ENCODE peak calls at places on chromosomes 1 and 21, in six cellular contexts. L, G, A, R, Y and F are unnamed samples. For H3K36me3, the result is how much of the 10 kb centered on the place peaks cover.

GRCh38 chr1:173405758-173406344 is 71.3 kb upstream of the PRDX6 start:
- DNase-seq in A (no peak), L (no peak), G (no peak), Y (peak), R (no peak), F (no peak)

GRCh38 chr1:111032295-111032897 is 68.7 kb upstream of the LRIF1 start:
- DNase-seq in R (no peak), G (peak), A (peak), Y (peak), L (no peak), F (peak)

GRCh38 chr1:87226341-87226760 is 102.3 kb upstream of the LMO4 start:
- DNase-seq in R (peak), L (peak), G (peak), A (peak), Y (peak), F (peak)

GRCh38 chr1:212259693-212260480 is 25.3 kb upstream of the PPP2R5A start:
- DNase-seq in L (no peak), G (no peak), Y (no peak), A (no peak), R (no peak), F (no peak)

GRCh38 chr1:2523891-2524609 is 2.3 kb downstream of the PANK4 start:
- DNase-seq in L (no peak), A (no peak), G (no peak), Y (no peak), R (no peak), F (no peak)

GRCh38 chr1:40344597-40344996 is 27.5 kb upstream of the COL9A2 start:
- DNase-seq in G (no peak), Y (peak), A (no peak), R (peak), L (peak), F (peak)

GRCh38 chr1:66333463-66334232 is 200.3 kb upstream of the SGIP1 start:
- DNase-seq in L (peak), Y (no peak), A (no peak), G (peak), R (no peak), F (no peak)

GRCh38 chr1:39753132-39754025 is 14.7 kb downstream of the PPIE start:
- DNase-seq in Y (no peak), R (no peak), G (no peak), L (no peak), A (no peak), F (no peak)

GRCh38 chr1:159947942-159948341 is 2.5 kb upstream of the IGSF9 start:
- DNase-seq in G (no peak), Y (no peak), R (no peak), A (no peak), L (no peak), F (no peak)

GRCh38 chr1:64861611-64862010 is 104.7 kb downstream of the JAK1 start:
- DNase-seq in R (no peak), L (no peak), Y (peak), G (no peak), A (peak), F (no peak)

GRCh38 chr1:184485731-184486723 is 99.2 kb downstream of the C1orf21 start:
- DNase-seq in A (no peak), G (no peak), R (no peak), Y (no peak), L (no peak), F (no peak)

GRCh38 chr1:231318015-231318355 is 19.7 kb downstream of the EXOC8 start:
- DNase-seq in A (no peak), L (no peak), R (no peak), G (no peak), Y (no peak), F (no peak)

GRCh38 chr1:62337535-62337784 is 18.2 kb upstream of the KANK4 start:
- DNase-seq in G (no peak), Y (no peak), A (no peak), R (no peak), L (no peak), F (no peak)

GRCh38 chr1:62335656-62336055 is 16.4 kb upstream of the KANK4 start:
- DNase-seq in A (no peak), Y (no peak), R (no peak), G (no peak), L (no peak), F (no peak)

GRCh38 chr1:62336638-62337534 is 17.7 kb upstream of the KANK4 start:
- DNase-seq in Y (no peak), A (peak), L (no peak), R (no peak), G (no peak), F (no peak)

GRCh38 chr1:62341120-62341519 is 21.9 kb upstream of the KANK4 start:
- DNase-seq in G (no peak), L (no peak), A (no peak), R (no peak), Y (no peak), F (no peak)

GRCh38 chr1:62337785-62338631 is 18.8 kb upstream of the KANK4 start:
- DNase-seq in R (no peak), G (no peak), A (peak), Y (peak), L (no peak), F (no peak)
- TF ChIP-seq CTCF in R (peak), G (no peak), A (peak), Y (no peak), L (no peak), F (no peak)

DNA sequence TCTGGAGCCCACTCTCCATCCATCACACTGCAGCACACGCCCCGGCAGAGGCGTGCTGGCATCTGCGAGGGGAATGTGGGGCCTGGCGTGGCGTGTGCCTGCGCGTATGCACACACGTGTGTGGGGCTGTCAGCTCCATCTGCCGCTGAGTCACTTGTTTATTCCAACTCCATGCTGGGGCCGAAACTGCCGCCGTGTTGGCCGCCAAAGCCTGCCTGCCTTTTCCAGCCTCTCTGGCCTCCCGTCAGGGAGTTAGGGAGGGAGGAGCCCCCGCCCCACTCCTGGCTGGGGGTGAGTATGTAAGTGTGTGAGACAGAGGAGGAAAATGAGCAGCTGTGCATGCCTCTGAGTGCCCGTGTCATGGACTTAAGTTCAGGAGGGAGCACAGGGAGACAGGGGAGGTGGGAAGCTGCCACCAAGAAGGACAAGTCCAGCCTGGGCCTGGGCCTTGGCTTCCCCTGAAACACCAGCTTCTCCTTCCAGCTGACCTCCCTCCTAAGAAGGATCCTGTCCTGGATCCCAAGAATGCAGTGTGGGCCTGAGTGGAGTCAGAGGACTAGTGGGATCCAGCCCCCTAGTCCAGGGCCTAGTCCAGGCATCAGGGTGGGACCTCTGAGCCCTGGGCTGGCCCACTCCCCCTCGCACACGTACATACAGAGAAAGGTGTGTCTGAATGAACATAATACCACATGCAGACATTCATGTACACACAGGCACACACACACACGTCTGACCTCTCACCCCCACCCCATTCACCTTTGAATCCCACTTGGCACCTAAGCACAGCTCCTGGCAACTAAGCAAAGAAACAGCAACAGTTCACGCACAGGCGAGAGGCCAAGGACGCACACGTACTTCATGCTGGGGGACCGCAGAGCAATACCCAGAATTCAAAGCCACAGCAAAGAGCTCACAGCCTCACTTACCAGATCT is 24.7 kb downstream of the MEF2D start:
- DNase-seq in R (peak), L (peak), G (no peak), A (no peak), Y (peak), F (peak)
- H3K27ac ChIP-seq in R (peak), L (peak), G (no peak), A (no peak), Y (peak), F (peak)

GRCh38 chr1:192587386-192588276 is 12.1 kb downstream of the RGS1 start:
- DNase-seq in R (no peak), L (no peak), Y (no peak), G (peak), A (no peak), F (no peak)

GRCh38 chr1:192592493-192592892 is 16.9 kb downstream of the RGS1 start:
- DNase-seq in L (no peak), A (no peak), Y (no peak), G (no peak), R (no peak), F (no peak)

GRCh38 chr1:192589813-192590212 is 14.2 kb downstream of the RGS1 start:
- DNase-seq in G (no peak), R (no peak), Y (no peak), L (no peak), A (no peak), F (no peak)

GRCh38 chr1:192584951-192585350 is 9.4 kb downstream of the RGS1 start:
- DNase-seq in A (peak), Y (peak), G (no peak), L (no peak), R (no peak), F (no peak)

DNA sequence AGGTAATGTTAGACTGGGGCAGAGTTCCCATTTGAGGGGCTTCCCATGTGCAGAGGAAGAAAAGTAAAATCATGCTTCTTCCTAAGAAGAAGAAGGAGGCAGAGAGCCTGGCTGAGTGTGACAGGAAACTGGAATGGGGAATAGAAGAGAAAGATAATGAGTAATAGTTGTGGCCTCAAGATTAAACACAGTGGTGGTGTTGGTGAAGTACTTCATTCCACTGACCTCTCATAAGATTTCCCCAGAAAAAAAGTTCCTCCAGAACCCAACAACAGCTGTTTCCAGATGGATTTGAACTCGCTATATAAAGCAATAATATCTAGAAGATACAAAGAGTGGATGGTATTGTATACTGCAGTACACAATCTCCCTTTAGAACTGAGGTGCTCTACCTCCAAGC is 13.0 kb downstream of the RGS1 start:
- DNase-seq in Y (peak), L (no peak), G (no peak), R (no peak), A (no peak), F (no peak)
- H3K36me3 ChIP-seq in Y (under half), L (under half), G (under half), R (under half), A (under half), F (under half)

GRCh38 chr21:37155216-37155615 is 82.2 kb downstream of the TTC3 start:
- DNase-seq in A (no peak), L (no peak), R (no peak), Y (no peak), G (no peak), F (peak)
- TF ChIP-seq CTCF in A (no peak), L (no peak), R (no peak), Y (no peak), G (no peak), F (no peak)

DNA sequence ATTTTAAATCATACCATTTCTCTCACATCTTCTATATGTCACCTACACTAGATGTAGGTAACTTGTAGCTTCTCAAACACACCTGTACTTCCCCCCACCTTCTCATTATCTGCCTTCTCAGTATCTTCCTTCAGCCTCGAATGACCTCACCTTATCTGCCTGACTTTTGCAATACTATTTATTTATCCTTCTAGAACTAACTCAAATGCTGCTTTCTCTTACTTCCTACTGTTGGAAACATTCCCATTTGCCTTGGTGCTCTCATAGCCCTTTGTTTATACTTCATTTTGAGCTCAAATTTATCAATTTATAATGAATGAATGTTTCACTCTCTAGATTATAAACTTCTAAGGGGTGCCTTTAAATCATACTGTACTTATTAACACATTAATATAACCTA is 50.4 kb upstream of the KIAA1614 start:
- DNase-seq in R (no peak), G (peak), Y (peak), A (no peak), L (no peak), F (no peak)
- H3K27ac ChIP-seq in R (no peak), G (no peak), Y (no peak), A (no peak), L (no peak), F (no peak)

DNA sequence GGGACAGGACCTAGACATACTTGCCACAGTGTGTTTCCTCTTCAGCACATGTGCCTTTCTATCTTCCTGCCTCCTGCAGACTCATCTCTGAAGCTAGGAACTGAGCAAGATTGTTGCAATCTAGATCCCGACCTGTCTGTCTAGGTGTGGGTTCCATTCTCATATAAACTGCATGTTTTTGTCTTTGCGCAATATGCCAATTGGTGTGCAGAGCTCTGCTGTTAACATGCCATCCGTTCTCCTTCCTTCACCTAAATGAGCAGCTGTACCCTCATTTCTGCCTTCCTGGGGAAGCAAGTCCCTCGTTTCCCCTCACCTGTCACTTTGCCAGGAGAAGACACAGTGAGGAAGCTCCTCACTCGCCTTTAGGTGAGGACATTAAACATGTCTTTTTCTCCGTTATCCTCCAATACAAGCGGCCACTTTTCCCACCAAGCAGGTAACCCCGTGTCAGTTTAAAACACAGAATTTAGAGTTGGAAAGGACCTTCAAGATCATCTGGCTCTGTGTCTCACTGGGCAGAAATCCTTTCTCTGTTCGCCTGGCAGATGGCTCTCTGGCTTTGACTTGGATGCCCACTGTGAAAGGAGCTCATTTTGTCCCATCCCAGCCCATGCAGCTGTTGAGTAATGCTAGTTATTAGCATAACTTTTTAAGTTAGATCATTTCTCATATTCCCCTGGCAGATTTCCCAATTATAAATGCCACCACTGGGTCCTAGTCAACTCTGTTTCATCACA is 55.7 kb downstream of the SLC35F3 start:
- DNase-seq in R (no peak), Y (no peak), L (no peak), A (no peak), G (no peak), F (no peak)
- H3K36me3 ChIP-seq in R (under half), Y (under half), L (under half), A (under half), G (under half), F (under half)

GRCh38 chr1:42334240-42335049 is 590 bp downstream of the FOXJ3 start:
- DNase-seq in G (peak), Y (peak), R (no peak), L (peak), A (peak), F (peak)
- TF ChIP-seq CTCF in G (no peak), Y (no peak), R (no peak), L (no peak), A (no peak), F (no peak)